ENCODE peak calls at places on chromosome 2, in five cellular contexts. L is astrocyte of the spinal cord; S is GM20000; C is mesothelial cell of epicardium; I is stimulated activated CD4-positive, alpha-beta T cell treated with anti-CD3 and anti-CD28 coated beads, Interleukin-2, amount 100 ng/mL, for 48 hours. U is an unnamed sample.

GRCh38 chr2:70214365-70214764 is 23.5 kb upstream of the C2orf42 start:
- DNase-seq in I (no peak), L (no peak), S (no peak), C (no peak), U (no peak)

GRCh38 chr2:10119601-10120157 is 2.9 kb upstream of the RRM2 start:
- DNase-seq in C (no peak), L (no peak), S (no peak), I (no peak), U (no peak)

GRCh38 chr2:9010866-9011265 is 7.4 kb upstream of the MBOAT2 start:
- DNase-seq in L (peak; percentile 84), C (no peak), S (no peak), I (no peak), U (no peak)

GRCh38 chr2:11938196-11938595 is 191.8 kb downstream of the LPIN1 start:
- DNase-seq in I (no peak), L (no peak), S (no peak), C (no peak), U (no peak)

GRCh38 chr2:41962912-41963652 is 84.7 kb upstream of the PKDCC start:
- DNase-seq in L (no peak), I (no peak), C (no peak), S (no peak), U (no peak)

GRCh38 chr2:100236166-100236565 is 86.1 kb downstream of the LONRF2 start:
- DNase-seq in S (no peak), I (no peak), L (no peak), C (no peak), U (no peak)

GRCh38 chr2:122815120-122815519 is 1059.7 kb downstream of the TSN start:
- DNase-seq in C (no peak), L (no peak), I (no peak), S (no peak), U (no peak)

GRCh38 chr2:237904806-237905599 is 45.6 kb downstream of the RAMP1 start:
- DNase-seq in L (peak; percentile 27), C (no peak), S (no peak), I (peak; percentile 15), U (no peak)

GRCh38 chr2:31235504-31235902 is 1.6 kb downstream of the EHD3 start:
- DNase-seq in S (no peak), C (no peak), I (no peak), L (peak; percentile 90), U (no peak)

GRCh38 chr2:73020657-73021370 is 50.7 kb downstream of the SFXN5 start:
- DNase-seq in I (no peak), L (peak; percentile 79), C (no peak), S (no peak), U (no peak)

GRCh38 chr2:96163768-96164429 is 18.7 kb upstream of the DUSP2 start:
- DNase-seq in L (no peak), I (no peak), S (peak; percentile 70), C (no peak), U (peak; percentile 74)

GRCh38 chr2:178008636-178009289 is 63.8 kb downstream of the PDE11A start:
- DNase-seq in L (peak; percentile 84), C (peak; percentile 28), I (no peak), S (no peak), U (no peak)

GRCh38 chr2:164314148-164314547 is 307.1 kb downstream of the GRB14 start:
- DNase-seq in I (no peak), C (no peak), L (peak; percentile 26), S (no peak), U (no peak)

GRCh38 chr2:186576614-186577013 is 13.2 kb upstream of the ITGAV start:
- DNase-seq in S (no peak), C (no peak), L (peak; percentile 55), I (no peak), U (no peak)

GRCh38 chr2:223122706-223123265 is 70.8 kb downstream of the KCNE4 start:
- DNase-seq in S (no peak), C (no peak), I (no peak), L (no peak), U (no peak)

GRCh38 chr2:210592706-210593105 is 36.3 kb downstream of the CPS1 start:
- DNase-seq in S (no peak), I (no peak), L (no peak), C (no peak), U (no peak)

GRCh38 chr2:40797115-40797514 is 345.2 kb upstream of the SLC8A1 start:
- DNase-seq in C (no peak), S (no peak), L (peak; percentile 63), I (no peak), U (no peak)

GRCh38 chr2:197131558-197131855 is 179.1 kb downstream of the ANKRD44 start:
- DNase-seq in S (peak; percentile 57), L (no peak), I (no peak), C (no peak), U (peak; percentile 40)

GRCh38 chr2:1990724-1991123 is 246.4 kb upstream of the PXDN start:
- DNase-seq in L (peak; percentile 57), S (no peak), C (no peak), I (no peak), U (no peak)

GRCh38 chr2:4745056-4745455 is 947.1 kb upstream of the SOX11 start:
- DNase-seq in L (no peak), S (no peak), C (no peak), I (no peak), U (no peak)

GRCh38 chr2:73642338-73643018 is at the start of gene NAT8:
- DNase-seq in L (no peak), I (no peak), C (no peak), S (no peak), U (no peak)

GRCh38 chr2:55118643-55119065 is 68.4 kb upstream of the RTN4 start:
- DNase-seq in I (no peak), L (no peak), S (no peak), C (no peak), U (no peak)